ENCODE peak calls at places on chromosomes 5 and 9, in ten cellular contexts. O is IMR-90; C is stimulated activated CD8-positive, alpha-beta memory T cell treated with anti-CD3 and anti-CD28 coated beads, Interleukin-12 subunit alpha, Interleukin-12 subunit beta, amount 100 ng/mL, for 1 hour; V is NCI-H1092; G is activated CD8-positive, alpha-beta memory T cell treated with anti-CD3 and anti-CD28 coated beads, Interleukin-2, amount 50 U/mL, for 48 hours; E is stimulated activated CD4-positive, alpha-beta T cell treated with anti-CD3 and anti-CD28 coated beads, Interleukin-1b, Interleukin-23, amount 100 ng/mL, for 24 hours; T is PC-9; F is H1; M is T-cell; I is kidney tubule cell. L is an unnamed sample.
A peak's percentile ranks its signal among the peaks of the same experiment; 100 is the strongest.

GRCh38 chr5:14172149-14172795 is 29.1 kb downstream of the TRIO start:
- DNase-seq in C (no peak), I (no peak), O (no peak), E (no peak), G (no peak), M (no peak), V (no peak), T (no peak), F (no peak), L (peak; percentile 50)

GRCh38 chr5:66814146-66814991 is 218.2 kb downstream of the MAST4 start:
- DNase-seq in G (no peak), E (no peak), F (no peak), I (peak; percentile 58), C (no peak), M (no peak), T (no peak), O (peak; percentile 63), V (peak; percentile 33), L (peak; percentile 7)

GRCh38 chr5:19853616-19854240 is 134.3 kb downstream of the CDH18 start:
- DNase-seq in G (no peak), E (no peak), O (peak; percentile 74), T (no peak), F (no peak), I (no peak), M (no peak), V (no peak), C (no peak), L (no peak)

GRCh38 chr9:76459691-76460635 is 981 bp downstream of the GCNT1 start:
- DNase-seq in O (peak; percentile 62), I (peak; percentile 71), T (peak; percentile 56), V (peak; percentile 26), G (no peak), E (no peak), M (no peak), F (no peak), C (no peak), L (peak; percentile 39)

GRCh38 chr5:123000731-123001130 is 35.8 kb downstream of the PPIC start:
- DNase-seq in M (no peak), G (no peak), E (no peak), O (no peak), I (no peak), C (no peak), V (no peak), T (no peak), F (no peak), L (no peak)

GRCh38 chr9:130029223-130029583 is 13.8 kb downstream of the FNBP1 start:
- DNase-seq in T (no peak), E (no peak), V (no peak), C (no peak), G (no peak), M (no peak), O (no peak), F (no peak), I (peak; percentile 18), L (peak; percentile 70)

GRCh38 chr5:175238326-175238725 is 205.7 kb downstream of the DRD1 start:
- DNase-seq in M (no peak), C (no peak), I (no peak), E (no peak), O (no peak), G (no peak), F (no peak), V (no peak), T (no peak), L (no peak)

GRCh38 chr5:113255105-113255504 is 179.7 kb downstream of the TSSK1B start:
- DNase-seq in T (no peak), V (no peak), I (no peak), G (no peak), M (no peak), F (no peak), C (no peak), E (no peak), O (no peak), L (no peak)

GRCh38 chr5:151800527-151800926 is 28.8 kb downstream of the G3BP1 start:
- DNase-seq in F (no peak), V (no peak), O (no peak), I (no peak), E (no peak), C (no peak), T (no peak), G (no peak), M (no peak), L (no peak)

GRCh38 chr5:95930141-95930540 is 31.5 kb downstream of the ELL2 start:
- DNase-seq in V (no peak), C (no peak), G (no peak), T (no peak), E (no peak), M (no peak), O (no peak), I (no peak), F (no peak), L (no peak)

GRCh38 chr5:14414615-14415515 is 166.7 kb upstream of the OTULINL start:
- DNase-seq in O (no peak), C (no peak), V (no peak), T (no peak), F (no peak), E (no peak), M (no peak), G (peak; percentile 73), I (no peak), L (peak; percentile 49)

GRCh38 chr9:113310538-113310937 is 7.4 kb upstream of the RNF183 start:
- DNase-seq in I (no peak), E (no peak), F (no peak), V (no peak), O (no peak), C (no peak), T (no peak), M (no peak), G (no peak), L (no peak)

GRCh38 chr5:34598177-34598794 is 57.8 kb upstream of the RAI14 start:
- DNase-seq in E (no peak), M (no peak), T (peak; percentile 98), C (no peak), I (peak; percentile 93), G (no peak), V (no peak), O (peak; percentile 96), F (no peak), L (no peak)

GRCh38 chr5:142237707-142238106 is 87.1 kb downstream of the SPRY4 start:
- DNase-seq in V (no peak), T (no peak), M (no peak), C (no peak), F (no peak), O (no peak), E (no peak), G (no peak), I (no peak), L (no peak)

GRCh38 chr5:172994405-172994804 is 10.8 kb downstream of the ATP6V0E1 start:
- DNase-seq in O (no peak), C (no peak), E (no peak), F (no peak), G (no peak), M (no peak), V (no peak), I (no peak), T (no peak), L (no peak)

GRCh38 chr9:111691686-111692329 is 30.4 kb downstream of the GNG10 start:
- DNase-seq in O (peak; percentile 48), I (peak; percentile 54), V (peak; percentile 3), E (no peak), T (peak; percentile 45), G (no peak), F (no peak), M (no peak), C (no peak), L (peak; percentile 26)

GRCh38 chr5:962801-963200 is 45.8 kb upstream of the NKD2 start:
- DNase-seq in I (no peak), O (no peak), E (no peak), V (no peak), C (no peak), T (no peak), F (no peak), M (no peak), G (no peak), L (no peak)

GRCh38 chr9:70480405-70480980 is 66.0 kb upstream of the KLF9 start:
- DNase-seq in I (peak; percentile 32), O (peak; percentile 90), C (no peak), E (no peak), T (no peak), V (peak; percentile 80), F (no peak), G (no peak), M (no peak), L (no peak)

GRCh38 chr9:12980482-12980881 is 205.7 kb downstream of the LURAP1L start:
- DNase-seq in G (no peak), O (no peak), M (no peak), C (no peak), T (no peak), E (no peak), I (no peak), V (no peak), F (no peak), L (no peak)

GRCh38 chr9:99509900-99510299 is 287.8 kb downstream of the SEC61B start:
- DNase-seq in G (no peak), O (no peak), T (no peak), V (no peak), M (no peak), F (no peak), C (no peak), E (no peak), I (no peak), L (no peak)

GRCh38 chr5:27472875-27473274 is 434.5 kb upstream of the CDH9 start:
- DNase-seq in T (no peak), E (no peak), F (no peak), V (no peak), I (no peak), C (no peak), M (no peak), G (no peak), O (no peak), L (no peak)

GRCh38 chr5:36505021-36505420 is 101.4 kb upstream of the SLC1A3 start:
- DNase-seq in I (peak; percentile 36), G (no peak), C (no peak), O (no peak), T (no peak), E (no peak), V (no peak), F (no peak), M (no peak), L (no peak)